ENCODE peak calls at places on chromosomes 3 and 15, in four cellular contexts. One of them, this sample, is unnamed.

GRCh38 chr3:115428825-115429224 is 194.5 kb upstream of the GAP43 start:
- DNase-seq in activated B cell treated with CpG ODN at 0.5 μM for 24 hours: no peak
- DNase-seq in AG09319: no peak
- DNase-seq in CD4-positive, alpha-beta T cell: no peak
- DNase-seq in this sample: no peak

GRCh38 chr15:52247032-52247431 is 48.6 kb downstream of the MYO5C start:
- DNase-seq in activated B cell treated with CpG ODN at 0.5 μM for 24 hours: no peak
- DNase-seq in AG09319: no peak
- DNase-seq in CD4-positive, alpha-beta T cell: no peak
- DNase-seq in this sample: no peak

GRCh38 chr3:57582470-57583168 is 14.5 kb downstream of the ARF4 start:
- DNase-seq in activated B cell treated with CpG ODN at 0.5 μM for 24 hours: no peak
- DNase-seq in AG09319: no peak
- DNase-seq in CD4-positive, alpha-beta T cell: no peak
- DNase-seq in this sample: no peak

GRCh38 chr3:71341721-71342120 is 241.8 kb downstream of the FOXP1 start:
- DNase-seq in activated B cell treated with CpG ODN at 0.5 μM for 24 hours: no peak
- DNase-seq in AG09319: peak
- DNase-seq in CD4-positive, alpha-beta T cell: no peak
- DNase-seq in this sample: no peak

GRCh38 chr3:38002940-38003339 is 12.4 kb downstream of the VILL start:
- DNase-seq in activated B cell treated with CpG ODN at 0.5 μM for 24 hours: no peak
- DNase-seq in AG09319: no peak
- DNase-seq in CD4-positive, alpha-beta T cell: no peak
- DNase-seq in this sample: no peak

GRCh38 chr15:37891754-37892368 is 42.6 kb upstream of the TMCO5A start:
- DNase-seq in activated B cell treated with CpG ODN at 0.5 μM for 24 hours: no peak
- DNase-seq in AG09319: peak
- DNase-seq in CD4-positive, alpha-beta T cell: no peak
- DNase-seq in this sample: no peak

GRCh38 chr3:38039899-38040261 is 872 bp downstream of the DLEC1 start:
- DNase-seq in activated B cell treated with CpG ODN at 0.5 μM for 24 hours: peak
- DNase-seq in AG09319: no peak
- DNase-seq in CD4-positive, alpha-beta T cell: peak
- DNase-seq in this sample: peak

GRCh38 chr15:98241032-98241554 is 280.6 kb downstream of the ARRDC4 start:
- DNase-seq in activated B cell treated with CpG ODN at 0.5 μM for 24 hours: no peak
- DNase-seq in AG09319: no peak
- DNase-seq in CD4-positive, alpha-beta T cell: no peak
- DNase-seq in this sample: no peak

GRCh38 chr15:29196306-29196705 is 73.3 kb downstream of the NSMCE3 start:
- DNase-seq in activated B cell treated with CpG ODN at 0.5 μM for 24 hours: no peak
- DNase-seq in AG09319: no peak
- DNase-seq in CD4-positive, alpha-beta T cell: no peak
- DNase-seq in this sample: no peak

GRCh38 chr3:65828706-65829105 is 210.0 kb downstream of the MAGI1 start:
- DNase-seq in activated B cell treated with CpG ODN at 0.5 μM for 24 hours: no peak
- DNase-seq in AG09319: no peak
- DNase-seq in CD4-positive, alpha-beta T cell: no peak
- DNase-seq in this sample: no peak

GRCh38 chr3:111509308-111509707 is 32.7 kb upstream of the CD96 start:
- DNase-seq in activated B cell treated with CpG ODN at 0.5 μM for 24 hours: no peak
- DNase-seq in AG09319: no peak
- DNase-seq in CD4-positive, alpha-beta T cell: no peak
- DNase-seq in this sample: no peak

DNA sequence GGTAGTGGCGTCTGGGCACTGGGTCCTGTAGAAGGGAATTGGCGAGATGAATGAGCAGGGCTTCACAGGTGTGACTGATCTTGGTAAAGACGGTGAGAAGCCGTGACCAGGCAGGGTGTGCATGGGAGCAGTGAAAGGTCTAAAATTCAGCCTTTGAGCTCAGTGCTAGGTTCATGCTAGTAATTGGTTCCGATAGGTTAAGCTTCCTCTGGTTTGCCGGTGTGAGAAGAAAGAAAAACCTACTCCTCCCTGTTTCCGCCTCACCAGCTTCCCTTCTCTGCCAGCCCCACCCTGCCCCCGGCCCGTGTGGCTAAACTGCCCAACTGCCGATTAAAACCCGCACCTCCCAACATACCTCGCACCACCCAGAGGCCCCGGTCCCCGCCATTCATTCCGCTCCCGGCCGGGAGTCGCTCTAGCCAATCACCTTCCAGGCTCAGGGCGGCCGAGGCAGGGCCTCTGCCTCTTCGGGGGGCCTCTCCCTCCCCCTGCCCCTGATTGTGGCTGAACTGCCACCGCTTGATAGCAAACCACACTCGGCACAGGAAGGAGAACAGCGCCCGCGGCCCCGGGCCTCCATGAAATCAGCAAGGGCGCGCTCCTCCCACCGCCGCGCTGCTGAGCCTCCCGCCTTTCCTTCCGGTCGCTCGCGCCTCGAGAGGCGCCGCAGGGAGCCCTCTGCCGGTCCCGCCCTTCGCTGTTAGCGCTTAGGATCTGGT is 7.3 kb upstream of the NRROS start:
- DNase-seq in activated B cell treated with CpG ODN at 0.5 μM for 24 hours: peak
- DNase-seq in AG09319: no peak
- DNase-seq in CD4-positive, alpha-beta T cell: peak
- DNase-seq in this sample: peak
- TF ChIP-seq CTCF in activated B cell treated with CpG ODN at 0.5 μM for 24 hours: no peak
- TF ChIP-seq CTCF in AG09319: peak
- TF ChIP-seq CTCF in CD4-positive, alpha-beta T cell: no peak
- TF ChIP-seq CTCF in this sample: peak

GRCh38 chr3:122681294-122682015 is 816 bp downstream of the PARP14 start:
- DNase-seq in activated B cell treated with CpG ODN at 0.5 μM for 24 hours: no peak
- DNase-seq in AG09319: no peak
- DNase-seq in CD4-positive, alpha-beta T cell: no peak
- DNase-seq in this sample: no peak

GRCh38 chr3:122678496-122678895 is 2.1 kb upstream of the PARP14 start:
- DNase-seq in activated B cell treated with CpG ODN at 0.5 μM for 24 hours: no peak
- DNase-seq in AG09319: no peak
- DNase-seq in CD4-positive, alpha-beta T cell: no peak
- DNase-seq in this sample: no peak

GRCh38 chr3:122680381-122681293 is at the start of gene PARP14:
- DNase-seq in activated B cell treated with CpG ODN at 0.5 μM for 24 hours: peak
- DNase-seq in AG09319: peak
- DNase-seq in CD4-positive, alpha-beta T cell: peak
- DNase-seq in this sample: peak

GRCh38 chr3:122679085-122679466 is 1.6 kb upstream of the PARP14 start:
- DNase-seq in activated B cell treated with CpG ODN at 0.5 μM for 24 hours: peak
- DNase-seq in AG09319: peak
- DNase-seq in CD4-positive, alpha-beta T cell: peak
- DNase-seq in this sample: peak

GRCh38 chr3:122679467-122680291 is 960 bp upstream of the PARP14 start:
- DNase-seq in activated B cell treated with CpG ODN at 0.5 μM for 24 hours: no peak
- DNase-seq in AG09319: no peak
- DNase-seq in CD4-positive, alpha-beta T cell: no peak
- DNase-seq in this sample: no peak
- TF ChIP-seq CTCF in activated B cell treated with CpG ODN at 0.5 μM for 24 hours: no peak
- TF ChIP-seq CTCF in AG09319: no peak
- TF ChIP-seq CTCF in CD4-positive, alpha-beta T cell: peak
- TF ChIP-seq CTCF in this sample: no peak

GRCh38 chr3:190538288-190538687 is 24.4 kb downstream of the IL1RAP start:
- DNase-seq in activated B cell treated with CpG ODN at 0.5 μM for 24 hours: no peak
- DNase-seq in AG09319: no peak
- DNase-seq in CD4-positive, alpha-beta T cell: no peak
- DNase-seq in this sample: no peak
- TF ChIP-seq CTCF in activated B cell treated with CpG ODN at 0.5 μM for 24 hours: no peak
- TF ChIP-seq CTCF in AG09319: no peak
- TF ChIP-seq CTCF in CD4-positive, alpha-beta T cell: no peak
- TF ChIP-seq CTCF in this sample: no peak

GRCh38 chr3:14113964-14114667 is 10.6 kb downstream of the CHCHD4 start:
- DNase-seq in activated B cell treated with CpG ODN at 0.5 μM for 24 hours: no peak
- DNase-seq in AG09319: no peak
- DNase-seq in CD4-positive, alpha-beta T cell: no peak
- DNase-seq in this sample: no peak
- TF ChIP-seq CTCF in activated B cell treated with CpG ODN at 0.5 μM for 24 hours: no peak
- TF ChIP-seq CTCF in AG09319: no peak
- TF ChIP-seq CTCF in CD4-positive, alpha-beta T cell: no peak
- TF ChIP-seq CTCF in this sample: no peak

GRCh38 chr3:46061887-46062286 is 34.6 kb upstream of the XCR1 start:
- DNase-seq in activated B cell treated with CpG ODN at 0.5 μM for 24 hours: no peak
- DNase-seq in AG09319: no peak
- DNase-seq in CD4-positive, alpha-beta T cell: no peak
- DNase-seq in this sample: no peak
- TF ChIP-seq CTCF in activated B cell treated with CpG ODN at 0.5 μM for 24 hours: no peak
- TF ChIP-seq CTCF in AG09319: no peak
- TF ChIP-seq CTCF in CD4-positive, alpha-beta T cell: no peak
- TF ChIP-seq CTCF in this sample: no peak

GRCh38 chr3:195893516-195893915 is 14.8 kb downstream of the TNK2 start:
- DNase-seq in activated B cell treated with CpG ODN at 0.5 μM for 24 hours: no peak
- DNase-seq in AG09319: no peak
- DNase-seq in CD4-positive, alpha-beta T cell: no peak
- DNase-seq in this sample: no peak

GRCh38 chr3:195893916-195894315 is 14.4 kb downstream of the TNK2 start:
- DNase-seq in activated B cell treated with CpG ODN at 0.5 μM for 24 hours: no peak
- DNase-seq in AG09319: no peak
- DNase-seq in CD4-positive, alpha-beta T cell: no peak
- DNase-seq in this sample: no peak

GRCh38 chr3:195895900-195896360 is 12.4 kb downstream of the TNK2 start:
- DNase-seq in activated B cell treated with CpG ODN at 0.5 μM for 24 hours: peak
- DNase-seq in AG09319: no peak
- DNase-seq in CD4-positive, alpha-beta T cell: peak
- DNase-seq in this sample: peak

GRCh38 chr3:195896361-195897080 is 11.8 kb downstream of the TNK2 start:
- DNase-seq in activated B cell treated with CpG ODN at 0.5 μM for 24 hours: no peak
- DNase-seq in AG09319: no peak
- DNase-seq in CD4-positive, alpha-beta T cell: no peak
- DNase-seq in this sample: no peak

GRCh38 chr3:195895078-195895899 is 13.1 kb downstream of the TNK2 start:
- DNase-seq in activated B cell treated with CpG ODN at 0.5 μM for 24 hours: peak
- DNase-seq in AG09319: no peak
- DNase-seq in CD4-positive, alpha-beta T cell: peak
- DNase-seq in this sample: peak
- TF ChIP-seq CTCF in activated B cell treated with CpG ODN at 0.5 μM for 24 hours: no peak
- TF ChIP-seq CTCF in AG09319: peak
- TF ChIP-seq CTCF in CD4-positive, alpha-beta T cell: no peak
- TF ChIP-seq CTCF in this sample: peak

GRCh38 chr3:45055411-45056143 is 29.5 kb downstream of the CLEC3B start:
- DNase-seq in activated B cell treated with CpG ODN at 0.5 μM for 24 hours: no peak
- DNase-seq in AG09319: no peak
- DNase-seq in CD4-positive, alpha-beta T cell: no peak
- DNase-seq in this sample: peak
- TF ChIP-seq CTCF in activated B cell treated with CpG ODN at 0.5 μM for 24 hours: no peak
- TF ChIP-seq CTCF in AG09319: peak
- TF ChIP-seq CTCF in CD4-positive, alpha-beta T cell: peak
- TF ChIP-seq CTCF in this sample: peak

GRCh38 chr3:133857767-133858166 is 37.9 kb downstream of the RAB6B start:
- DNase-seq in activated B cell treated with CpG ODN at 0.5 μM for 24 hours: no peak
- DNase-seq in AG09319: no peak
- DNase-seq in CD4-positive, alpha-beta T cell: no peak
- DNase-seq in this sample: no peak
- TF ChIP-seq CTCF in activated B cell treated with CpG ODN at 0.5 μM for 24 hours: no peak
- TF ChIP-seq CTCF in AG09319: no peak
- TF ChIP-seq CTCF in CD4-positive, alpha-beta T cell: no peak
- TF ChIP-seq CTCF in this sample: no peak

This sample was measured in GM10248.